ENCODE peak calls at places on chromosomes 5 and 9, in eight cellular contexts. A is mucosa of descending colon, I is GM06990, S is HEK293T, F is dorsolateral prefrontal cortex, N is T-cell, C is HS-27A, Y is RKO. W is an unnamed sample.

GRCh38 chr5:176899296-176899891 is at the start of gene HK3:
- DNase-seq in A (peak; percentile 9), Y (no peak), S (no peak), C (no peak), N (no peak), F (no peak), I (no peak), W (no peak)

GRCh38 chr5:150053695-150054392 is 32.5 kb downstream of the CSF1R start:
- DNase-seq in Y (no peak), N (no peak), C (no peak), A (no peak), I (no peak), F (no peak), S (no peak), W (no peak)

GRCh38 chr5:154298060-154298459 is 107.5 kb downstream of the GALNT10 start:
- DNase-seq in Y (no peak), N (no peak), F (no peak), I (no peak), S (no peak), C (no peak), A (no peak), W (no peak)

GRCh38 chr5:146758076-146758475 is 120.5 kb downstream of the PPP2R2B start:
- DNase-seq in Y (no peak), N (no peak), I (no peak), A (no peak), F (no peak), S (no peak), C (no peak), W (no peak)

GRCh38 chr5:75473463-75473862 is 38.0 kb downstream of the CERT1 start:
- DNase-seq in I (no peak), Y (no peak), C (no peak), F (no peak), A (no peak), S (no peak), N (no peak), W (no peak)

GRCh38 chr5:137442660-137443059 is 56.5 kb downstream of the SPOCK1 start:
- DNase-seq in F (no peak), C (no peak), S (no peak), I (no peak), Y (no peak), N (no peak), A (no peak), W (no peak)

GRCh38 chr5:143341807-143342570 is 61.5 kb downstream of the NR3C1 start:
- DNase-seq in A (no peak), C (no peak), I (no peak), Y (peak; percentile 73), S (no peak), N (no peak), F (no peak), W (no peak)

GRCh38 chr5:142929602-142930001 is 159.4 kb downstream of the ARHGAP26 start:
- DNase-seq in N (peak; percentile 30), I (no peak), A (no peak), S (no peak), C (no peak), Y (no peak), F (no peak), W (no peak)

GRCh38 chr9:132479733-132480132 is 69.7 kb downstream of the CFAP77 start:
- DNase-seq in Y (no peak), A (no peak), C (no peak), N (no peak), I (no peak), S (no peak), F (no peak), W (no peak)

GRCh38 chr5:172616730-172617129 is 24.3 kb upstream of the NEURL1B start:
- DNase-seq in Y (no peak), N (no peak), A (no peak), S (no peak), F (no peak), I (no peak), C (no peak), W (no peak)

GRCh38 chr5:109410389-109411174 is 808 bp upstream of the PJA2 start:
- DNase-seq in I (no peak), Y (peak; percentile 80), N (peak; percentile 17), C (peak; percentile 38), S (peak; percentile 43), F (peak; percentile 49), A (peak; percentile 85), W (peak; percentile 41)

GRCh38 chr9:70600479-70600878 is 186.0 kb upstream of the KLF9 start:
- DNase-seq in C (no peak), N (no peak), I (no peak), S (no peak), F (no peak), Y (no peak), A (no peak), W (no peak)